ENCODE peak calls at places on chromosomes 6 and 20, in nine cellular contexts. One of them, this sample, is unnamed.

GRCh38 chr20:62321521-62321948 is 18.7 kb downstream of the ADRM1 start:
- DNase-seq in ovary: no peak
- DNase-seq in neuronal stem cell: no peak
- DNase-seq in SJCRH30: peak
- DNase-seq in HCT116: peak
- DNase-seq in transverse colon: no peak
- DNase-seq in caudate nucleus: no peak
- DNase-seq in GM23248: peak
- DNase-seq in hepatocyte: peak
- DNase-seq in this sample: no peak

GRCh38 chr6:106087548-106088325 is 1.6 kb downstream of the PRDM1 start:
- DNase-seq in ovary: peak
- DNase-seq in neuronal stem cell: no peak
- DNase-seq in SJCRH30: no peak
- DNase-seq in HCT116: no peak
- DNase-seq in transverse colon: peak
- DNase-seq in caudate nucleus: no peak
- DNase-seq in GM23248: peak
- DNase-seq in hepatocyte: no peak
- DNase-seq in this sample: no peak

GRCh38 chr20:3751664-3752385 is 15.7 kb downstream of the ADISSP start:
- DNase-seq in ovary: no peak
- DNase-seq in neuronal stem cell: no peak
- DNase-seq in SJCRH30: no peak
- DNase-seq in HCT116: no peak
- DNase-seq in transverse colon: peak
- DNase-seq in caudate nucleus: no peak
- DNase-seq in GM23248: no peak
- DNase-seq in hepatocyte: peak
- DNase-seq in this sample: peak

GRCh38 chr20:36051318-36052116 is 83.1 kb downstream of the CNBD2 start:
- DNase-seq in ovary: no peak
- DNase-seq in neuronal stem cell: no peak
- DNase-seq in SJCRH30: peak
- DNase-seq in HCT116: no peak
- DNase-seq in transverse colon: no peak
- DNase-seq in caudate nucleus: no peak
- DNase-seq in GM23248: no peak
- DNase-seq in hepatocyte: no peak
- DNase-seq in this sample: no peak

GRCh38 chr6:167567142-167568033 is 242.5 kb downstream of the TTLL2 start:
- DNase-seq in ovary: no peak
- DNase-seq in neuronal stem cell: no peak
- DNase-seq in SJCRH30: peak
- DNase-seq in HCT116: no peak
- DNase-seq in transverse colon: no peak
- DNase-seq in caudate nucleus: no peak
- DNase-seq in GM23248: no peak
- DNase-seq in hepatocyte: no peak
- DNase-seq in this sample: no peak

GRCh38 chr6:164911873-164912580 is 397.4 kb downstream of the C6orf118 start:
- DNase-seq in ovary: no peak
- DNase-seq in neuronal stem cell: no peak
- DNase-seq in SJCRH30: peak
- DNase-seq in HCT116: no peak
- DNase-seq in transverse colon: no peak
- DNase-seq in caudate nucleus: no peak
- DNase-seq in GM23248: peak
- DNase-seq in hepatocyte: no peak
- DNase-seq in this sample: no peak

GRCh38 chr20:10398834-10399369 is 35.1 kb downstream of the MKKS start:
- DNase-seq in ovary: no peak
- DNase-seq in neuronal stem cell: no peak
- DNase-seq in SJCRH30: no peak
- DNase-seq in HCT116: no peak
- DNase-seq in transverse colon: no peak
- DNase-seq in caudate nucleus: no peak
- DNase-seq in GM23248: no peak
- DNase-seq in hepatocyte: no peak
- DNase-seq in this sample: no peak

GRCh38 chr6:132491303-132491702 is 21.6 kb downstream of the STX7 start:
- DNase-seq in ovary: no peak
- DNase-seq in neuronal stem cell: no peak
- DNase-seq in SJCRH30: no peak
- DNase-seq in HCT116: no peak
- DNase-seq in transverse colon: no peak
- DNase-seq in caudate nucleus: no peak
- DNase-seq in GM23248: peak
- DNase-seq in hepatocyte: no peak
- DNase-seq in this sample: no peak

GRCh38 chr6:166402582-166403277 is 20.0 kb upstream of the MPC1 start:
- DNase-seq in ovary: no peak
- DNase-seq in neuronal stem cell: no peak
- DNase-seq in SJCRH30: peak
- DNase-seq in HCT116: no peak
- DNase-seq in transverse colon: no peak
- DNase-seq in caudate nucleus: no peak
- DNase-seq in GM23248: peak
- DNase-seq in hepatocyte: no peak
- DNase-seq in this sample: no peak

GRCh38 chr6:148736779-148737412 is 9.9 kb upstream of the UST start:
- DNase-seq in ovary: no peak
- DNase-seq in neuronal stem cell: no peak
- DNase-seq in SJCRH30: no peak
- DNase-seq in HCT116: no peak
- DNase-seq in transverse colon: no peak
- DNase-seq in caudate nucleus: no peak
- DNase-seq in GM23248: peak
- DNase-seq in hepatocyte: no peak
- DNase-seq in this sample: no peak

GRCh38 chr20:45545754-45546453 is 1.3 kb downstream of the EPPIN start:
- DNase-seq in ovary: no peak
- DNase-seq in neuronal stem cell: peak
- DNase-seq in SJCRH30: peak
- DNase-seq in HCT116: peak
- DNase-seq in transverse colon: no peak
- DNase-seq in caudate nucleus: no peak
- DNase-seq in GM23248: peak
- DNase-seq in hepatocyte: peak
- DNase-seq in this sample: no peak

GRCh38 chr6:132190097-132190814 is 211.0 kb downstream of the MOXD1 start:
- DNase-seq in ovary: no peak
- DNase-seq in neuronal stem cell: no peak
- DNase-seq in SJCRH30: no peak
- DNase-seq in HCT116: peak
- DNase-seq in transverse colon: no peak
- DNase-seq in caudate nucleus: no peak
- DNase-seq in GM23248: peak
- DNase-seq in hepatocyte: no peak
- DNase-seq in this sample: no peak

GRCh38 chr6:140320799-140321099 is 946.3 kb upstream of the CITED2 start:
- DNase-seq in ovary: no peak
- DNase-seq in neuronal stem cell: no peak
- DNase-seq in SJCRH30: no peak
- DNase-seq in HCT116: no peak
- DNase-seq in transverse colon: no peak
- DNase-seq in caudate nucleus: no peak
- DNase-seq in GM23248: no peak
- DNase-seq in hepatocyte: no peak
- DNase-seq in this sample: no peak

GRCh38 chr20:57594092-57594911 is 25.9 kb downstream of the ZBP1 start:
- DNase-seq in ovary: peak
- DNase-seq in neuronal stem cell: peak
- DNase-seq in SJCRH30: peak
- DNase-seq in HCT116: peak
- DNase-seq in transverse colon: peak
- DNase-seq in caudate nucleus: no peak
- DNase-seq in GM23248: peak
- DNase-seq in hepatocyte: peak
- DNase-seq in this sample: peak

GRCh38 chr20:64076061-64076997 is 3.0 kb downstream of the RGS19 start:
- DNase-seq in ovary: no peak
- DNase-seq in neuronal stem cell: no peak
- DNase-seq in SJCRH30: no peak
- DNase-seq in HCT116: no peak
- DNase-seq in transverse colon: no peak
- DNase-seq in caudate nucleus: no peak
- DNase-seq in GM23248: no peak
- DNase-seq in hepatocyte: no peak
- DNase-seq in this sample: no peak

GRCh38 chr20:64077876-64078551 is 1.3 kb downstream of the RGS19 start:
- DNase-seq in ovary: no peak
- DNase-seq in neuronal stem cell: no peak
- DNase-seq in SJCRH30: peak
- DNase-seq in HCT116: no peak
- DNase-seq in transverse colon: peak
- DNase-seq in caudate nucleus: no peak
- DNase-seq in GM23248: no peak
- DNase-seq in hepatocyte: no peak
- DNase-seq in this sample: peak

GRCh38 chr20:64077541-64077875 is 1.8 kb downstream of the RGS19 start:
- DNase-seq in ovary: no peak
- DNase-seq in neuronal stem cell: no peak
- DNase-seq in SJCRH30: no peak
- DNase-seq in HCT116: no peak
- DNase-seq in transverse colon: no peak
- DNase-seq in caudate nucleus: no peak
- DNase-seq in GM23248: no peak
- DNase-seq in hepatocyte: no peak
- DNase-seq in this sample: no peak

GRCh38 chr20:64075556-64075955 is 3.8 kb downstream of the RGS19 start:
- DNase-seq in ovary: no peak
- DNase-seq in neuronal stem cell: no peak
- DNase-seq in SJCRH30: no peak
- DNase-seq in HCT116: no peak
- DNase-seq in transverse colon: no peak
- DNase-seq in caudate nucleus: no peak
- DNase-seq in GM23248: no peak
- DNase-seq in hepatocyte: no peak
- DNase-seq in this sample: no peak

DNA sequence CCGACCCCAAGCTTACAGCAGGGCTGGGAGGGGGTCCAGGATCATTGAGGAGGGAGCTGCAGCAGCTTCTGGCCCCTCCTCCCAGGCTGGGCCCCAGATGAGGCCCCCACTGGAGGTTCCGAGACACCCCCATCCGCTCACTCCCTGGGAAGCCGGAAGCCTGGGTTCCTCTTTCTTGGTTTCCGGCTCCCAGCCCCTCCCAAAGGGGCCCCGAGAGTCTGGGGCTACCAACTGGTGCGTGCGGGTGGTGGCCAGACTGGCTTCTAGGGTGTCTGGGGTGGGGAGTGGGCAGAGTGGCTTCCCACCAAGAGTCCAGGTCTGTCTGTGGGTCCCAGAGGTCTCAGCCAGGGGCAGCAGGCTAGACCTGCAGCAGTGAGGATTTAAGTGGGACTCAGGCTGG is 2.2 kb downstream of the RGS19 start:
- DNase-seq in ovary: no peak
- DNase-seq in neuronal stem cell: no peak
- DNase-seq in SJCRH30: no peak
- DNase-seq in HCT116: no peak
- DNase-seq in transverse colon: peak
- DNase-seq in caudate nucleus: no peak
- DNase-seq in GM23248: no peak
- DNase-seq in hepatocyte: no peak
- DNase-seq in this sample: no peak
- H3K27ac ChIP-seq in ovary: no peak
- H3K27ac ChIP-seq in neuronal stem cell: no peak
- H3K27ac ChIP-seq in SJCRH30: no peak
- H3K27ac ChIP-seq in HCT116: no peak
- H3K27ac ChIP-seq in transverse colon: peak
- H3K27ac ChIP-seq in caudate nucleus: no peak
- H3K27ac ChIP-seq in GM23248: no peak
- H3K27ac ChIP-seq in hepatocyte: no peak
- H3K27ac ChIP-seq in this sample: peak

GRCh38 chr6:52570291-52570700 is 6.6 kb downstream of the TRAM2 start:
- DNase-seq in ovary: peak
- DNase-seq in neuronal stem cell: no peak
- DNase-seq in SJCRH30: no peak
- DNase-seq in HCT116: no peak
- DNase-seq in transverse colon: peak
- DNase-seq in caudate nucleus: no peak
- DNase-seq in GM23248: peak
- DNase-seq in hepatocyte: peak
- DNase-seq in this sample: no peak
- H3K27ac ChIP-seq in ovary: no peak
- H3K27ac ChIP-seq in neuronal stem cell: no peak
- H3K27ac ChIP-seq in SJCRH30: no peak
- H3K27ac ChIP-seq in HCT116: no peak
- H3K27ac ChIP-seq in transverse colon: peak
- H3K27ac ChIP-seq in caudate nucleus: no peak
- H3K27ac ChIP-seq in GM23248: peak
- H3K27ac ChIP-seq in hepatocyte: peak
- H3K27ac ChIP-seq in this sample: no peak

GRCh38 chr6:24855389-24856245 is 56.9 kb upstream of the ARMH2 start:
- DNase-seq in ovary: peak
- DNase-seq in neuronal stem cell: peak
- DNase-seq in SJCRH30: peak
- DNase-seq in HCT116: peak
- DNase-seq in transverse colon: peak
- DNase-seq in caudate nucleus: no peak
- DNase-seq in GM23248: peak
- DNase-seq in hepatocyte: peak
- DNase-seq in this sample: peak
- H3K27ac ChIP-seq in ovary: no peak
- H3K27ac ChIP-seq in neuronal stem cell: no peak
- H3K27ac ChIP-seq in SJCRH30: peak
- H3K27ac ChIP-seq in HCT116: no peak
- H3K27ac ChIP-seq in transverse colon: peak
- H3K27ac ChIP-seq in caudate nucleus: peak
- H3K27ac ChIP-seq in GM23248: no peak
- H3K27ac ChIP-seq in hepatocyte: no peak
- H3K27ac ChIP-seq in this sample: peak

DNA sequence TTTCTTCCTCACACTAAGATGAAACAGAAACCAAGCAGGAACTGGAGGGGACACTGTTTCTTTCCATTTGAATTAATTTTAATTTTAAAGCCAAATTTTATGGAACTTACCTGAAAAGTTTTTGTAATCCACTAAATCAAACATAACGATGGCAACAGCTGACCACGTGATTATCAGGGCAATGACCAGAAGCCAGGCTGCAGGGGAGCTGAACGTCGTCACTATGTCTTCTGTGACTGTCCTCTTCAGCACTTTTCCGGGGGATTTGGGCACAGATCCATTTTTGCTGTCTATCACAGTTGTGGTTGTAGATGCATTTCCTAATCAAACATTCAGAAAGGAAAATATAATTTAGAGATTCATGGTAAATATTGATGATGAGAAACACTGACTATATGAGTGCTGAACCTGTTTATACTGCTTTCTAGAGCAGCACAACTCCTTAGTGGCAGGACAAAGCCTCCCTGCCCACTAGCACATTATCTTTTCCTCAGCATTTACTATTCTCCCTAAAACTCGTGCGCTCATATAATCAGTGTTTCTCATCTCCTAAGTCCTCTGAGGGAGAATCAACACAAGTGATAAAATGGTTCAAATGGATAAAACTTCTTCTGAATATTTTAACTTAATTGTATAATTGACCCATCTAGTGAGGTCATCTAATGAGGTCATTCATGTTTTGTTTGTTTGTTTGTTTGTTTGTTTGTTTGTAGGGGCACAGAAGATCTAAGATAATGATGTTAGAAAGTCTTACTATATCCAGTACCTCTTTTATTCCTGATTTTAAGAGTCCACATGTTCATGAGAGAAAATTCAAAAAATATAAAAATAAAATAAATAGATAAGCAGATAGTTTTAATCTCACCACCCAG is 65.7 kb downstream of the TRDN start:
- DNase-seq in ovary: no peak
- DNase-seq in neuronal stem cell: no peak
- DNase-seq in SJCRH30: no peak
- DNase-seq in HCT116: no peak
- DNase-seq in transverse colon: no peak
- DNase-seq in caudate nucleus: no peak
- DNase-seq in GM23248: no peak
- DNase-seq in hepatocyte: no peak
- DNase-seq in this sample: no peak
- H3K27ac ChIP-seq in ovary: no peak
- H3K27ac ChIP-seq in neuronal stem cell: no peak
- H3K27ac ChIP-seq in SJCRH30: no peak
- H3K27ac ChIP-seq in HCT116: no peak
- H3K27ac ChIP-seq in transverse colon: no peak
- H3K27ac ChIP-seq in caudate nucleus: no peak
- H3K27ac ChIP-seq in GM23248: no peak
- H3K27ac ChIP-seq in hepatocyte: no peak
- H3K27ac ChIP-seq in this sample: no peak